ENCODE peak calls at places on chromosomes 12 and 14, in ten cellular contexts. W is GM12864, R is A549, S is astrocyte of the spinal cord, B is B cell, V is fibroblast of lung, C is Caco-2, M is AG09309, A is GM23338, U is heart right ventricle. N is an unnamed sample.

GRCh38 chr12:120688527-120689071 is 1.6 kb downstream of the MLEC start:
- DNase-seq in B (no peak), W (no peak), M (no peak), V (peak; percentile 33), S (peak; percentile 56), C (peak; percentile 32), A (no peak), U (no peak), R (no peak), N (no peak)

GRCh38 chr12:464484-465267 is 4.9 kb downstream of the B4GALNT3 start:
- DNase-seq in U (peak; percentile 54), C (no peak), B (no peak), M (no peak), S (no peak), W (no peak), R (no peak), A (no peak), V (no peak), N (no peak)

GRCh38 chr12:91630906-91631305 is 448.3 kb upstream of the DCN start:
- DNase-seq in M (no peak), R (no peak), V (no peak), U (no peak), A (no peak), W (no peak), C (no peak), S (no peak), B (no peak), N (no peak)

GRCh38 chr14:65723348-65723747 is 310.8 kb downstream of the FUT8 start:
- DNase-seq in B (no peak), S (no peak), U (no peak), V (no peak), A (no peak), C (no peak), M (no peak), R (no peak), W (no peak), N (no peak)

GRCh38 chr12:123099556-123100192 is 51.2 kb downstream of the PITPNM2 start:
- DNase-seq in R (no peak), U (no peak), C (no peak), W (no peak), V (no peak), S (no peak), B (no peak), A (no peak), M (no peak), N (no peak)

GRCh38 chr12:122875590-122876220 is 20.2 kb downstream of the VPS37B start:
- DNase-seq in R (no peak), C (no peak), W (no peak), A (peak; percentile 56), U (no peak), S (no peak), M (no peak), B (no peak), V (no peak), N (peak; percentile 67)

GRCh38 chr12:68119250-68119649 is 40.3 kb downstream of the IFNG start:
- DNase-seq in A (no peak), S (no peak), U (no peak), W (no peak), C (no peak), V (no peak), B (no peak), R (no peak), M (no peak), N (peak; percentile 13)

GRCh38 chr12:69578283-69578682 is 7.0 kb upstream of the CCT2 start:
- DNase-seq in V (no peak), S (no peak), W (no peak), U (no peak), R (no peak), A (no peak), B (no peak), C (no peak), M (no peak), N (no peak)

GRCh38 chr14:99561827-99562226 is 42.2 kb downstream of the CCDC85C start:
- DNase-seq in R (no peak), U (no peak), M (no peak), B (no peak), C (no peak), A (no peak), V (no peak), W (no peak), S (no peak), N (no peak)

GRCh38 chr14:99564256-99564902 is 39.6 kb downstream of the CCDC85C start:
- DNase-seq in A (no peak), B (no peak), S (peak; percentile 81), M (no peak), U (peak; percentile 89), V (peak; percentile 90), C (no peak), W (no peak), R (no peak), N (no peak)

GRCh38 chr14:99564903-99565259 is 39.1 kb downstream of the CCDC85C start:
- DNase-seq in R (no peak), B (no peak), A (no peak), S (no peak), C (no peak), M (no peak), W (no peak), U (no peak), V (no peak), N (no peak)

GRCh38 chr14:99563749-99564129 is 40.3 kb downstream of the CCDC85C start:
- DNase-seq in V (no peak), S (no peak), C (no peak), A (no peak), W (no peak), R (no peak), M (no peak), U (no peak), B (no peak), N (no peak)

GRCh38 chr14:99562848-99563748 is 40.9 kb downstream of the CCDC85C start:
- DNase-seq in A (peak; percentile 96), C (peak; percentile 71), V (peak; percentile 72), M (no peak), B (no peak), W (no peak), U (peak; percentile 79), R (peak; percentile 76), S (peak; percentile 84), N (no peak)
- TF ChIP-seq CTCF in A (peak; percentile 82), C (peak; percentile 31), V (no peak), M (peak; percentile 24), B (no peak), W (no peak), U (peak; percentile 68), R (peak; percentile 67), S (peak; percentile 70), N (no peak)

GRCh38 chr12:53046655-53047220 is 3.1 kb upstream of the TNS2 start:
- DNase-seq in U (peak; percentile 89), S (peak; percentile 86), A (peak; percentile 79), C (peak; percentile 62), V (peak; percentile 91), B (no peak), R (peak; percentile 81), M (peak; percentile 74), W (no peak), N (no peak)

GRCh38 chr12:53045646-53046045 is 4.2 kb upstream of the TNS2 start:
- DNase-seq in A (no peak), B (no peak), M (no peak), C (no peak), S (no peak), V (no peak), R (no peak), U (peak; percentile 72), W (no peak), N (no peak)

GRCh38 chr12:53048780-53049401 is 974 bp upstream of the TNS2 start:
- DNase-seq in R (no peak), M (no peak), C (peak; percentile 55), W (no peak), U (peak; percentile 90), A (peak; percentile 88), V (peak; percentile 79), B (no peak), S (peak; percentile 74), N (no peak)

GRCh38 chr12:53048033-53048779 is 1.7 kb upstream of the TNS2 start:
- DNase-seq in S (no peak), C (peak; percentile 43), U (peak; percentile 80), A (peak; percentile 47), W (no peak), B (no peak), R (peak; percentile 55), V (no peak), M (no peak), N (no peak)

GRCh38 chr12:53047221-53048032 is 2.4 kb upstream of the TNS2 start:
- DNase-seq in A (peak; percentile 86), V (peak; percentile 87), U (peak; percentile 83), W (no peak), M (no peak), B (peak; percentile 99), C (peak; percentile 80), S (peak; percentile 86), R (peak; percentile 67), N (peak; percentile 90)
- TF ChIP-seq CTCF in A (peak; percentile 48), V (no peak), U (no peak), W (peak; percentile 28), M (no peak), B (peak; percentile 15), C (peak; percentile 5), S (no peak), R (peak; percentile 71), N (peak; percentile 75)

GRCh38 chr12:124614512-124615292 is 47.3 kb upstream of the NCOR2 start:
- DNase-seq in W (no peak), U (no peak), S (no peak), V (no peak), R (no peak), M (no peak), A (no peak), C (no peak), B (no peak), N (no peak)
- TF ChIP-seq CTCF in W (no peak), U (no peak), S (no peak), V (no peak), R (no peak), M (no peak), A (no peak), C (no peak), B (no peak), N (no peak)

GRCh38 chr12:65313704-65314317 is 35.3 kb downstream of the MSRB3 start:
- DNase-seq in C (no peak), M (no peak), A (peak; percentile 23), R (no peak), S (peak; percentile 62), W (no peak), U (no peak), B (no peak), V (peak; percentile 68), N (no peak)
- TF ChIP-seq CTCF in C (peak; percentile 28), M (peak; percentile 35), A (no peak), R (peak; percentile 82), S (peak; percentile 36), W (no peak), U (peak; percentile 47), B (no peak), V (no peak), N (no peak)

DNA sequence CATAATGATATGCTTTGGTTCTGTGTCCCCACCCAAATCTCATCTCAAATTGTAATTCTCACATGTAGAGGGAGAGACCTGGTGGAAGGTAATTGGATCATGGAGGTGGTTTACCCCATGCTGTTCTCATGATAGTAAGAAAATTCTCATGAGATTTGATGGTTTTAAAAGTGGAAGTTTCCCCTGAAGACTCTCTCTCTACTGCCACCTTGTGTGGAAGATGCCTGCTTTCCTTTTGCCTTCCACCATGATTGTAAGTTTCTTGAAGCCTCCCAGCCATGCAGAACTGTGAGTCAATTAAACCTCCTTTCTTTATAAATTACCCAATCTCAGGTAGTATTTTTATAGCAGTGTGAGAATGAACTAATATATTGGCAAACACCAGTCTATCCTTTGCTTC is 260.4 kb upstream of the PPFIA2 start:
- DNase-seq in U (no peak), C (no peak), M (no peak), B (no peak), R (no peak), S (no peak), W (no peak), V (no peak), A (peak; percentile 53), N (no peak)
- TF ChIP-seq CTCF in U (peak; percentile 4), C (peak; percentile 2), M (no peak), B (no peak), R (no peak), S (peak; percentile 35), W (peak; percentile 18), V (peak; percentile 16), A (peak; percentile 61), N (no peak)

N was measured in GM13976.